ENCODE peak calls at places on chromosome 6, in seven cellular contexts. One of them, this sample, is unnamed.
A peak's percentile ranks its signal among the peaks of the same experiment; 100 is the strongest.

GRCh38 chr6:38443341-38443740 is 196.4 kb downstream of the BTBD9 start:
- DNase-seq in HCT116: no peak
- DNase-seq in SK-N-SH: no peak
- DNase-seq in K562: no peak
- DNase-seq in HepG2: no peak
- DNase-seq in GM12878: no peak
- DNase-seq in GM23338: no peak
- DNase-seq in this sample: no peak

GRCh38 chr6:17470209-17470952 is 77.0 kb downstream of the CAP2 start:
- DNase-seq in HCT116: no peak
- DNase-seq in SK-N-SH: no peak
- DNase-seq in K562: no peak
- DNase-seq in HepG2: no peak
- DNase-seq in GM12878: no peak
- DNase-seq in GM23338: no peak
- DNase-seq in this sample: no peak

GRCh38 chr6:3799731-3800130 is 48.2 kb upstream of the PXDC1 start:
- DNase-seq in HCT116: no peak
- DNase-seq in SK-N-SH: no peak
- DNase-seq in K562: no peak
- DNase-seq in HepG2: no peak
- DNase-seq in GM12878: no peak
- DNase-seq in GM23338: no peak
- DNase-seq in this sample: no peak

GRCh38 chr6:30682181-30683117 is 4.0 kb downstream of the PPP1R18 start:
- DNase-seq in HCT116: no peak
- DNase-seq in SK-N-SH: peak; percentile 84
- DNase-seq in K562: peak; percentile 76
- DNase-seq in HepG2: peak; percentile 50
- DNase-seq in GM12878: peak; percentile 70
- DNase-seq in GM23338: peak; percentile 50
- DNase-seq in this sample: peak; percentile 52

GRCh38 chr6:150745896-150746295 is 119.6 kb upstream of the MTHFD1L start:
- DNase-seq in HCT116: no peak
- DNase-seq in SK-N-SH: no peak
- DNase-seq in K562: no peak
- DNase-seq in HepG2: no peak
- DNase-seq in GM12878: no peak
- DNase-seq in GM23338: no peak
- DNase-seq in this sample: no peak

GRCh38 chr6:129844118-129844891 is 16.8 kb downstream of the TMEM244 start:
- DNase-seq in HCT116: peak; percentile 60
- DNase-seq in SK-N-SH: peak; percentile 0
- DNase-seq in K562: no peak
- DNase-seq in HepG2: no peak
- DNase-seq in GM12878: no peak
- DNase-seq in GM23338: peak; percentile 70
- DNase-seq in this sample: no peak

GRCh38 chr6:45421700-45422540 is 44.2 kb upstream of the SUPT3H start:
- DNase-seq in HCT116: no peak
- DNase-seq in SK-N-SH: peak; percentile 76
- DNase-seq in K562: peak; percentile 69
- DNase-seq in HepG2: peak; percentile 16
- DNase-seq in GM12878: no peak
- DNase-seq in GM23338: peak; percentile 57
- DNase-seq in this sample: no peak

GRCh38 chr6:151765444-151765886 is 42.0 kb upstream of the ESR1 start:
- DNase-seq in HCT116: peak; percentile 64
- DNase-seq in SK-N-SH: peak; percentile 61
- DNase-seq in K562: peak; percentile 61
- DNase-seq in HepG2: peak; percentile 79
- DNase-seq in GM12878: no peak
- DNase-seq in GM23338: peak; percentile 82
- DNase-seq in this sample: peak; percentile 39

GRCh38 chr6:78910611-78911134 is 43.3 kb downstream of the IRAK1BP1 start:
- DNase-seq in HCT116: no peak
- DNase-seq in SK-N-SH: peak; percentile 26
- DNase-seq in K562: no peak
- DNase-seq in HepG2: no peak
- DNase-seq in GM12878: no peak
- DNase-seq in GM23338: peak; percentile 84
- DNase-seq in this sample: no peak

GRCh38 chr6:44722736-44723135 is 335.2 kb downstream of the CDC5L start:
- DNase-seq in HCT116: no peak
- DNase-seq in SK-N-SH: no peak
- DNase-seq in K562: no peak
- DNase-seq in HepG2: no peak
- DNase-seq in GM12878: no peak
- DNase-seq in GM23338: no peak
- DNase-seq in this sample: no peak

GRCh38 chr6:3031857-3032256 is 32.2 kb downstream of the NQO2 start:
- DNase-seq in HCT116: no peak
- DNase-seq in SK-N-SH: no peak
- DNase-seq in K562: no peak
- DNase-seq in HepG2: peak; percentile 43
- DNase-seq in GM12878: no peak
- DNase-seq in GM23338: no peak
- DNase-seq in this sample: no peak

GRCh38 chr6:38871745-38872568 is 156.8 kb downstream of the DNAH8 start:
- DNase-seq in HCT116: peak; percentile 32
- DNase-seq in SK-N-SH: peak; percentile 56
- DNase-seq in K562: peak; percentile 65
- DNase-seq in HepG2: peak; percentile 41
- DNase-seq in GM12878: no peak
- DNase-seq in GM23338: peak; percentile 88
- DNase-seq in this sample: peak; percentile 48

GRCh38 chr6:90203672-90204071 is 93.0 kb downstream of the BACH2 start:
- DNase-seq in HCT116: no peak
- DNase-seq in SK-N-SH: no peak
- DNase-seq in K562: no peak
- DNase-seq in HepG2: no peak
- DNase-seq in GM12878: no peak
- DNase-seq in GM23338: no peak
- DNase-seq in this sample: no peak

GRCh38 chr6:86686496-86686895 is 250.8 kb upstream of the HTR1E start:
- DNase-seq in HCT116: no peak
- DNase-seq in SK-N-SH: peak; percentile 4
- DNase-seq in K562: no peak
- DNase-seq in HepG2: no peak
- DNase-seq in GM12878: no peak
- DNase-seq in GM23338: no peak
- DNase-seq in this sample: no peak

GRCh38 chr6:18147160-18147559 is 7.7 kb downstream of the TPMT start:
- DNase-seq in HCT116: no peak
- DNase-seq in SK-N-SH: no peak
- DNase-seq in K562: no peak
- DNase-seq in HepG2: peak; percentile 58
- DNase-seq in GM12878: no peak
- DNase-seq in GM23338: no peak
- DNase-seq in this sample: no peak

GRCh38 chr6:423062-423798 is 31.7 kb downstream of the IRF4 start:
- DNase-seq in HCT116: no peak
- DNase-seq in SK-N-SH: no peak
- DNase-seq in K562: no peak
- DNase-seq in HepG2: no peak
- DNase-seq in GM12878: no peak
- DNase-seq in GM23338: no peak
- DNase-seq in this sample: no peak

GRCh38 chr6:71531841-71532240 is 243.2 kb downstream of the OGFRL1 start:
- DNase-seq in HCT116: no peak
- DNase-seq in SK-N-SH: no peak
- DNase-seq in K562: no peak
- DNase-seq in HepG2: no peak
- DNase-seq in GM12878: no peak
- DNase-seq in GM23338: no peak
- DNase-seq in this sample: no peak

GRCh38 chr6:137112067-137112355 is 61.4 kb downstream of the IL22RA2 start:
- DNase-seq in HCT116: no peak
- DNase-seq in SK-N-SH: no peak
- DNase-seq in K562: no peak
- DNase-seq in HepG2: no peak
- DNase-seq in GM12878: no peak
- DNase-seq in GM23338: no peak
- DNase-seq in this sample: no peak

GRCh38 chr6:7025861-7026260 is 81.9 kb upstream of the RREB1 start:
- DNase-seq in HCT116: no peak
- DNase-seq in SK-N-SH: no peak
- DNase-seq in K562: peak; percentile 39
- DNase-seq in HepG2: no peak
- DNase-seq in GM12878: no peak
- DNase-seq in GM23338: no peak
- DNase-seq in this sample: no peak

GRCh38 chr6:117547688-117548621 is 54.4 kb downstream of the GOPC start:
- DNase-seq in HCT116: no peak
- DNase-seq in SK-N-SH: peak; percentile 80
- DNase-seq in K562: no peak
- DNase-seq in HepG2: no peak
- DNase-seq in GM12878: no peak
- DNase-seq in GM23338: peak; percentile 84
- DNase-seq in this sample: no peak

GRCh38 chr6:90645634-90646033 is 58.8 kb upstream of the MAP3K7 start:
- DNase-seq in HCT116: no peak
- DNase-seq in SK-N-SH: no peak
- DNase-seq in K562: no peak
- DNase-seq in HepG2: no peak
- DNase-seq in GM12878: no peak
- DNase-seq in GM23338: no peak
- DNase-seq in this sample: no peak

GRCh38 chr6:22149501-22150490 is 147.0 kb downstream of the PRL start:
- DNase-seq in HCT116: no peak
- DNase-seq in SK-N-SH: peak; percentile 62
- DNase-seq in K562: no peak
- DNase-seq in HepG2: no peak
- DNase-seq in GM12878: no peak
- DNase-seq in GM23338: no peak
- DNase-seq in this sample: no peak

GRCh38 chr6:21898107-21898796 is 304.7 kb downstream of the SOX4 start:
- DNase-seq in HCT116: no peak
- DNase-seq in SK-N-SH: no peak
- DNase-seq in K562: no peak
- DNase-seq in HepG2: no peak
- DNase-seq in GM12878: no peak
- DNase-seq in GM23338: no peak
- DNase-seq in this sample: no peak

GRCh38 chr6:41306187-41306854 is 19.8 kb upstream of the TREM1 start:
- DNase-seq in HCT116: peak; percentile 58
- DNase-seq in SK-N-SH: peak; percentile 54
- DNase-seq in K562: peak; percentile 68
- DNase-seq in HepG2: peak; percentile 70
- DNase-seq in GM12878: no peak
- DNase-seq in GM23338: peak; percentile 85
- DNase-seq in this sample: peak; percentile 42

GRCh38 chr6:42428326-42429041 is 23.2 kb downstream of the TRERF1 start:
- DNase-seq in HCT116: no peak
- DNase-seq in SK-N-SH: peak; percentile 27
- DNase-seq in K562: no peak
- DNase-seq in HepG2: no peak
- DNase-seq in GM12878: no peak
- DNase-seq in GM23338: no peak
- DNase-seq in this sample: no peak

GRCh38 chr6:46862381-46862780 is 59.4 kb downstream of the ADGRF5 start:
- DNase-seq in HCT116: no peak
- DNase-seq in SK-N-SH: no peak
- DNase-seq in K562: no peak
- DNase-seq in HepG2: no peak
- DNase-seq in GM12878: no peak
- DNase-seq in GM23338: peak; percentile 57
- DNase-seq in this sample: no peak

GRCh38 chr6:156985309-156985708 is 208.1 kb downstream of the ARID1B start:
- DNase-seq in HCT116: no peak
- DNase-seq in SK-N-SH: no peak
- DNase-seq in K562: no peak
- DNase-seq in HepG2: no peak
- DNase-seq in GM12878: no peak
- DNase-seq in GM23338: no peak
- DNase-seq in this sample: no peak
- H3K4me1 ChIP-seq in HCT116: peaks cover 19% of the 10 kb centered on the region
- H3K4me1 ChIP-seq in SK-N-SH: peaks cover 23% of the 10 kb centered on the region
- H3K4me1 ChIP-seq in K562: peaks cover 9% of the 10 kb centered on the region
- H3K4me1 ChIP-seq in HepG2: peaks cover 19% of the 10 kb centered on the region
- H3K4me1 ChIP-seq in GM12878: peaks cover 36% of the 10 kb centered on the region
- H3K4me1 ChIP-seq in GM23338: peaks cover 66% of the 10 kb centered on the region
- H3K4me1 ChIP-seq in this sample: peaks cover 34% of the 10 kb centered on the region

GRCh38 chr6:11460837-11461661 is 76.5 kb upstream of the TMEM170B start:
- DNase-seq in HCT116: no peak
- DNase-seq in SK-N-SH: no peak
- DNase-seq in K562: no peak
- DNase-seq in HepG2: no peak
- DNase-seq in GM12878: peak; percentile 84
- DNase-seq in GM23338: no peak
- DNase-seq in this sample: no peak
- TF ChIP-seq REST in HCT116: no peak
- TF ChIP-seq REST in SK-N-SH: no peak
- TF ChIP-seq REST in K562: no peak
- TF ChIP-seq REST in HepG2: no peak
- TF ChIP-seq REST in GM12878: no peak
- TF ChIP-seq REST in GM23338: no peak
- TF ChIP-seq REST in this sample: no peak

GRCh38 chr6:134238006-134238405 is 79.9 kb downstream of the SGK1 start:
- DNase-seq in HCT116: no peak
- DNase-seq in SK-N-SH: no peak
- DNase-seq in K562: no peak
- DNase-seq in HepG2: no peak
- DNase-seq in GM12878: no peak
- DNase-seq in GM23338: no peak
- DNase-seq in this sample: no peak
- H3K4me1 ChIP-seq in HCT116: peaks cover 7% of the 10 kb centered on the region
- H3K4me1 ChIP-seq in SK-N-SH: peaks cover 9% of the 10 kb centered on the region
- H3K4me1 ChIP-seq in K562: no peaks in the 10 kb centered on the region
- H3K4me1 ChIP-seq in HepG2: peaks cover 28% of the 10 kb centered on the region
- H3K4me1 ChIP-seq in GM12878: peaks cover 12% of the 10 kb centered on the region
- H3K4me1 ChIP-seq in GM23338: no peaks in the 10 kb centered on the region
- H3K4me1 ChIP-seq in this sample: no peaks in the 10 kb centered on the region

GRCh38 chr6:105750089-105750488 is 336.0 kb upstream of the PRDM1 start:
- DNase-seq in HCT116: no peak
- DNase-seq in SK-N-SH: no peak
- DNase-seq in K562: no peak
- DNase-seq in HepG2: no peak
- DNase-seq in GM12878: no peak
- DNase-seq in GM23338: no peak
- DNase-seq in this sample: no peak

GRCh38 chr6:105748737-105749161 is 337.4 kb upstream of the PRDM1 start:
- DNase-seq in HCT116: no peak
- DNase-seq in SK-N-SH: no peak
- DNase-seq in K562: no peak
- DNase-seq in HepG2: no peak
- DNase-seq in GM12878: no peak
- DNase-seq in GM23338: peak; percentile 13
- DNase-seq in this sample: no peak

GRCh38 chr6:105755885-105756284 is 330.3 kb upstream of the PRDM1 start:
- DNase-seq in HCT116: no peak
- DNase-seq in SK-N-SH: no peak
- DNase-seq in K562: no peak
- DNase-seq in HepG2: no peak
- DNase-seq in GM12878: no peak
- DNase-seq in GM23338: no peak
- DNase-seq in this sample: no peak

GRCh38 chr6:105757512-105758200 is 328.5 kb upstream of the PRDM1 start:
- DNase-seq in HCT116: no peak
- DNase-seq in SK-N-SH: no peak
- DNase-seq in K562: no peak
- DNase-seq in HepG2: peak; percentile 13
- DNase-seq in GM12878: peak; percentile 76
- DNase-seq in GM23338: no peak
- DNase-seq in this sample: no peak

GRCh38 chr6:105753184-105754097 is 332.7 kb upstream of the PRDM1 start:
- DNase-seq in HCT116: peak; percentile 31
- DNase-seq in SK-N-SH: no peak
- DNase-seq in K562: no peak
- DNase-seq in HepG2: no peak
- DNase-seq in GM12878: no peak
- DNase-seq in GM23338: peak; percentile 67
- DNase-seq in this sample: no peak
- TF ChIP-seq REST in HCT116: no peak
- TF ChIP-seq REST in SK-N-SH: no peak
- TF ChIP-seq REST in K562: no peak
- TF ChIP-seq REST in HepG2: no peak
- TF ChIP-seq REST in GM12878: no peak
- TF ChIP-seq REST in GM23338: no peak
- TF ChIP-seq REST in this sample: no peak

This sample was measured in Panc1.